ENCODE peak calls at places on chromosomes 12 and 14, in five cellular contexts. T is choroid plexus epithelial cell; Z is prostate gland; K is 8988T; Q is activated CD4-positive, alpha-beta T cell treated with anti-CD3 and anti-CD28 coated beads, Interleukin-2, amount 50 U/mL, for 4 hours. F is an unnamed sample.

GRCh38 chr12:132523576-132524331 is 33.8 kb downstream of the FBRSL1 start:
- DNase-seq in T (peak; percentile 55), Z (peak; percentile 58), K (peak; percentile 98), Q (peak; percentile 70), F (no peak)

GRCh38 chr12:100956311-100956852 is 161.8 kb downstream of the ANO4 start:
- DNase-seq in T (peak; percentile 15), Z (no peak), K (no peak), Q (no peak), F (no peak)

GRCh38 chr14:93712079-93712837 is 76.0 kb downstream of the PRIMA1 start:
- DNase-seq in T (no peak), Z (no peak), K (no peak), Q (no peak), F (no peak)

GRCh38 chr12:64335886-64336466 is 54.6 kb downstream of the C12orf56 start:
- DNase-seq in T (no peak), Z (no peak), K (no peak), Q (no peak), F (no peak)

GRCh38 chr12:120362516-120363273 is 6.3 kb downstream of the MSI1 start:
- DNase-seq in T (no peak), Z (no peak), K (no peak), Q (no peak), F (no peak)

GRCh38 chr12:79407671-79408622 is 282.8 kb downstream of the PAWR start:
- DNase-seq in T (peak; percentile 97), Z (peak; percentile 53), K (no peak), Q (no peak), F (peak; percentile 63)

GRCh38 chr14:69303086-69303485 is 43.1 kb downstream of the GALNT16 start:
- DNase-seq in T (no peak), Z (no peak), K (no peak), Q (no peak), F (no peak)

GRCh38 chr14:22819191-22819988 is 4.2 kb upstream of the SLC7A7 start:
- DNase-seq in T (peak; percentile 94), Z (no peak), K (no peak), Q (no peak), F (no peak)

F was measured in HCT116.